ENCODE peak calls at places on chromosomes 7 and 10, in eight cellular contexts. One of them, this sample, is unnamed.

GRCh38 chr7:18756378-18757050 is 261.0 kb downstream of the HDAC9 start:
- DNase-seq in K562: no peak
- DNase-seq in esophagus squamous epithelium: no peak
- DNase-seq in stomach: no peak
- DNase-seq in uterus: no peak
- DNase-seq in body of pancreas: no peak
- DNase-seq in heart left ventricle: no peak
- DNase-seq in ovary: no peak
- DNase-seq in this sample: no peak

GRCh38 chr10:110007171-110007700 is 548 bp upstream of the ADD3 start:
- DNase-seq in esophagus squamous epithelium: peak; percentile 41
- DNase-seq in heart left ventricle: peak; percentile 82
- DNase-seq in stomach: no peak
- DNase-seq in K562: peak; percentile 53
- DNase-seq in uterus: no peak
- DNase-seq in body of pancreas: no peak
- DNase-seq in ovary: no peak
- DNase-seq in this sample: no peak

GRCh38 chr10:21526952-21527633 is 1.6 kb upstream of the SKIDA1 start:
- DNase-seq in K562: peak; percentile 68
- DNase-seq in stomach: peak; percentile 54
- DNase-seq in esophagus squamous epithelium: no peak
- DNase-seq in heart left ventricle: peak; percentile 87
- DNase-seq in uterus: peak; percentile 71
- DNase-seq in ovary: peak; percentile 65
- DNase-seq in body of pancreas: peak; percentile 60
- DNase-seq in this sample: peak; percentile 66

GRCh38 chr10:18577823-18578685 is 73.3 kb downstream of the NSUN6 start:
- DNase-seq in body of pancreas: no peak
- DNase-seq in ovary: no peak
- DNase-seq in uterus: no peak
- DNase-seq in K562: no peak
- DNase-seq in stomach: no peak
- DNase-seq in esophagus squamous epithelium: no peak
- DNase-seq in heart left ventricle: no peak
- DNase-seq in this sample: no peak

GRCh38 chr10:110340821-110341220 is 36.1 kb upstream of the SMNDC1 start:
- DNase-seq in K562: no peak
- DNase-seq in body of pancreas: no peak
- DNase-seq in uterus: no peak
- DNase-seq in stomach: no peak
- DNase-seq in esophagus squamous epithelium: no peak
- DNase-seq in ovary: no peak
- DNase-seq in heart left ventricle: no peak
- DNase-seq in this sample: no peak

GRCh38 chr7:18667466-18667865 is 171.9 kb downstream of the HDAC9 start:
- DNase-seq in esophagus squamous epithelium: no peak
- DNase-seq in uterus: no peak
- DNase-seq in K562: no peak
- DNase-seq in ovary: no peak
- DNase-seq in heart left ventricle: no peak
- DNase-seq in body of pancreas: no peak
- DNase-seq in stomach: no peak
- DNase-seq in this sample: no peak

GRCh38 chr7:89049043-89049442 is 253.5 kb upstream of the TEX47 start:
- DNase-seq in K562: no peak
- DNase-seq in uterus: no peak
- DNase-seq in stomach: no peak
- DNase-seq in esophagus squamous epithelium: no peak
- DNase-seq in body of pancreas: no peak
- DNase-seq in ovary: no peak
- DNase-seq in heart left ventricle: no peak
- DNase-seq in this sample: no peak

GRCh38 chr7:149459540-149460433 is 1.1 kb downstream of the ZNF777 start:
- DNase-seq in body of pancreas: no peak
- DNase-seq in heart left ventricle: no peak
- DNase-seq in uterus: no peak
- DNase-seq in K562: peak; percentile 79
- DNase-seq in stomach: no peak
- DNase-seq in esophagus squamous epithelium: no peak
- DNase-seq in ovary: no peak
- DNase-seq in this sample: no peak

GRCh38 chr7:12954374-12954773 is 266.9 kb downstream of the ARL4A start:
- DNase-seq in K562: no peak
- DNase-seq in heart left ventricle: no peak
- DNase-seq in esophagus squamous epithelium: no peak
- DNase-seq in ovary: no peak
- DNase-seq in body of pancreas: no peak
- DNase-seq in stomach: no peak
- DNase-seq in uterus: no peak
- DNase-seq in this sample: no peak

GRCh38 chr7:29013931-29014330 is 55.8 kb upstream of the TRIL start:
- DNase-seq in esophagus squamous epithelium: no peak
- DNase-seq in K562: no peak
- DNase-seq in ovary: no peak
- DNase-seq in heart left ventricle: no peak
- DNase-seq in stomach: no peak
- DNase-seq in uterus: no peak
- DNase-seq in body of pancreas: no peak
- DNase-seq in this sample: no peak

GRCh38 chr7:13309535-13309934 is 622.1 kb downstream of the ARL4A start:
- DNase-seq in stomach: no peak
- DNase-seq in K562: no peak
- DNase-seq in uterus: no peak
- DNase-seq in body of pancreas: no peak
- DNase-seq in ovary: no peak
- DNase-seq in esophagus squamous epithelium: no peak
- DNase-seq in heart left ventricle: no peak
- DNase-seq in this sample: no peak

GRCh38 chr10:5591336-5591824 is 66.6 kb downstream of the CALML3 start:
- DNase-seq in body of pancreas: no peak
- DNase-seq in K562: no peak
- DNase-seq in stomach: no peak
- DNase-seq in heart left ventricle: no peak
- DNase-seq in uterus: no peak
- DNase-seq in ovary: no peak
- DNase-seq in esophagus squamous epithelium: no peak
- DNase-seq in this sample: no peak

GRCh38 chr7:154242709-154243108 is 190.5 kb downstream of the DPP6 start:
- DNase-seq in uterus: no peak
- DNase-seq in stomach: no peak
- DNase-seq in K562: no peak
- DNase-seq in ovary: no peak
- DNase-seq in heart left ventricle: no peak
- DNase-seq in body of pancreas: no peak
- DNase-seq in esophagus squamous epithelium: no peak
- DNase-seq in this sample: no peak

GRCh38 chr10:77041636-77042258 is 595.9 kb downstream of the KCNMA1 start:
- DNase-seq in ovary: no peak
- DNase-seq in K562: no peak
- DNase-seq in heart left ventricle: no peak
- DNase-seq in esophagus squamous epithelium: no peak
- DNase-seq in stomach: no peak
- DNase-seq in body of pancreas: no peak
- DNase-seq in uterus: no peak
- DNase-seq in this sample: peak; percentile 25

GRCh38 chr7:111735661-111736323 is 173.5 kb upstream of the IMMP2L start:
- DNase-seq in K562: peak; percentile 87
- DNase-seq in esophagus squamous epithelium: no peak
- DNase-seq in ovary: peak; percentile 22
- DNase-seq in heart left ventricle: no peak
- DNase-seq in uterus: peak; percentile 40
- DNase-seq in stomach: peak; percentile 47
- DNase-seq in body of pancreas: peak; percentile 59
- DNase-seq in this sample: peak; percentile 35

GRCh38 chr10:105586451-105587098 is 945.5 kb downstream of the SORCS3 start:
- DNase-seq in uterus: no peak
- DNase-seq in esophagus squamous epithelium: no peak
- DNase-seq in ovary: no peak
- DNase-seq in stomach: no peak
- DNase-seq in heart left ventricle: no peak
- DNase-seq in K562: no peak
- DNase-seq in body of pancreas: no peak
- DNase-seq in this sample: no peak

GRCh38 chr10:77949167-77949566 is 22.6 kb upstream of the DLG5 start:
- DNase-seq in uterus: peak; percentile 31
- DNase-seq in body of pancreas: no peak
- DNase-seq in ovary: no peak
- DNase-seq in K562: no peak
- DNase-seq in stomach: no peak
- DNase-seq in heart left ventricle: no peak
- DNase-seq in esophagus squamous epithelium: no peak
- DNase-seq in this sample: no peak

GRCh38 chr7:30799206-30799975 is 28.2 kb downstream of the MINDY4 start:
- DNase-seq in K562: no peak
- DNase-seq in esophagus squamous epithelium: no peak
- DNase-seq in heart left ventricle: no peak
- DNase-seq in body of pancreas: no peak
- DNase-seq in stomach: no peak
- DNase-seq in uterus: peak; percentile 61
- DNase-seq in ovary: no peak
- DNase-seq in this sample: no peak

GRCh38 chr7:50149364-50149763 is 56.3 kb upstream of the ZPBP start:
- DNase-seq in body of pancreas: no peak
- DNase-seq in ovary: no peak
- DNase-seq in esophagus squamous epithelium: no peak
- DNase-seq in heart left ventricle: no peak
- DNase-seq in stomach: no peak
- DNase-seq in K562: no peak
- DNase-seq in uterus: no peak
- DNase-seq in this sample: no peak

GRCh38 chr7:151439855-151440798 is at the start of gene CRYGN:
- DNase-seq in ovary: no peak
- DNase-seq in stomach: no peak
- DNase-seq in K562: no peak
- DNase-seq in body of pancreas: no peak
- DNase-seq in heart left ventricle: no peak
- DNase-seq in esophagus squamous epithelium: no peak
- DNase-seq in uterus: no peak
- DNase-seq in this sample: peak; percentile 84

GRCh38 chr7:134873253-134873652 is 93.8 kb downstream of the CALD1 start:
- DNase-seq in K562: no peak
- DNase-seq in esophagus squamous epithelium: no peak
- DNase-seq in ovary: no peak
- DNase-seq in heart left ventricle: no peak
- DNase-seq in uterus: no peak
- DNase-seq in body of pancreas: no peak
- DNase-seq in stomach: no peak
- DNase-seq in this sample: no peak

GRCh38 chr10:6737080-6737641 is 157.1 kb upstream of the PRKCQ start:
- DNase-seq in uterus: no peak
- DNase-seq in stomach: no peak
- DNase-seq in esophagus squamous epithelium: no peak
- DNase-seq in ovary: no peak
- DNase-seq in heart left ventricle: no peak
- DNase-seq in K562: no peak
- DNase-seq in body of pancreas: no peak
- DNase-seq in this sample: peak; percentile 15

GRCh38 chr10:6741561-6741960 is 161.5 kb upstream of the PRKCQ start:
- DNase-seq in stomach: no peak
- DNase-seq in K562: no peak
- DNase-seq in esophagus squamous epithelium: no peak
- DNase-seq in heart left ventricle: no peak
- DNase-seq in ovary: no peak
- DNase-seq in body of pancreas: no peak
- DNase-seq in uterus: no peak
- DNase-seq in this sample: no peak

GRCh38 chr10:6739530-6740174 is 159.6 kb upstream of the PRKCQ start:
- DNase-seq in body of pancreas: no peak
- DNase-seq in esophagus squamous epithelium: no peak
- DNase-seq in stomach: no peak
- DNase-seq in ovary: no peak
- DNase-seq in K562: no peak
- DNase-seq in heart left ventricle: no peak
- DNase-seq in uterus: no peak
- DNase-seq in this sample: no peak

GRCh38 chr10:6737758-6738463 is 157.8 kb upstream of the PRKCQ start:
- DNase-seq in K562: no peak
- DNase-seq in body of pancreas: no peak
- DNase-seq in stomach: no peak
- DNase-seq in ovary: no peak
- DNase-seq in heart left ventricle: no peak
- DNase-seq in uterus: no peak
- DNase-seq in esophagus squamous epithelium: no peak
- DNase-seq in this sample: no peak

GRCh38 chr10:6738464-6738824 is 158.4 kb upstream of the PRKCQ start:
- DNase-seq in ovary: no peak
- DNase-seq in stomach: no peak
- DNase-seq in K562: no peak
- DNase-seq in body of pancreas: no peak
- DNase-seq in heart left ventricle: no peak
- DNase-seq in esophagus squamous epithelium: no peak
- DNase-seq in uterus: no peak
- DNase-seq in this sample: no peak
- H3K4me3 ChIP-seq in ovary: no peak overlapping the region
- H3K4me3 ChIP-seq in stomach: no peak overlapping the region
- H3K4me3 ChIP-seq in K562: no peak overlapping the region
- H3K4me3 ChIP-seq in body of pancreas: no peak overlapping the region
- H3K4me3 ChIP-seq in heart left ventricle: no peak overlapping the region
- H3K4me3 ChIP-seq in esophagus squamous epithelium: peak overlapping the region; percentile 14
- H3K4me3 ChIP-seq in uterus: no peak overlapping the region
- H3K4me3 ChIP-seq in this sample: no peak overlapping the region

DNA sequence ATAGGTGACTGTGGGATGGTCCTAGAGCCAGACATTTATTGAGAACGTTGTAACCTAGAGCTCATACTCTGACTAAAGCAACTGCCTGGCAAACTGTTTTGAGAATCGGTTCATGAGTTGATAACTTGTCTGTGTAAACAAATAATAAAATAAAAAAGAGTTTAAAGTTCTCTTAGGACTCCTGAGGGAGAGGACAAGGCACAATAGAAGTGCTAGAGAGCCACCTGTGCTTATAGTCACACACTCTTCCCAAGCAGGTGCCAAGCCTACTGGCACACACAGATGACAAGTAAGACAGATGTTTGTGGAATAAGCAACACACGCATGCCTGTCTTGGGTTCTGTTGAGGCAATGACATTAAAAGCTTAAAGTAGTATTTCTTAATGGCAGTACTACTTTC is 7.9 kb downstream of the EDRF1 start:
- DNase-seq in ovary: no peak
- DNase-seq in uterus: no peak
- DNase-seq in heart left ventricle: no peak
- DNase-seq in K562: no peak
- DNase-seq in esophagus squamous epithelium: no peak
- DNase-seq in body of pancreas: no peak
- DNase-seq in stomach: no peak
- DNase-seq in this sample: no peak
- H3K36me3 ChIP-seq in ovary: no peaks in the 10 kb centered on the region
- H3K36me3 ChIP-seq in uterus: no peaks in the 10 kb centered on the region
- H3K36me3 ChIP-seq in heart left ventricle: peaks cover 100% of the 10 kb centered on the region
- H3K36me3 ChIP-seq in K562: peaks cover 92% of the 10 kb centered on the region
- H3K36me3 ChIP-seq in esophagus squamous epithelium: peaks cover 48% of the 10 kb centered on the region
- H3K36me3 ChIP-seq in body of pancreas: peaks cover 30% of the 10 kb centered on the region
- H3K36me3 ChIP-seq in stomach: peaks cover 99% of the 10 kb centered on the region
- H3K36me3 ChIP-seq in this sample: peaks cover 86% of the 10 kb centered on the region

GRCh38 chr7:99374121-99375064 is at the start of gene ARPC1B:
- DNase-seq in stomach: peak; percentile 87
- DNase-seq in esophagus squamous epithelium: peak; percentile 39
- DNase-seq in uterus: peak; percentile 75
- DNase-seq in ovary: peak; percentile 67
- DNase-seq in body of pancreas: peak; percentile 82
- DNase-seq in K562: peak; percentile 99
- DNase-seq in heart left ventricle: peak; percentile 93
- DNase-seq in this sample: peak; percentile 95
- TF ChIP-seq POLR2A in stomach: no peak
- TF ChIP-seq POLR2A in esophagus squamous epithelium: no peak
- TF ChIP-seq POLR2A in uterus: peak; percentile 38
- TF ChIP-seq POLR2A in ovary: no peak
- TF ChIP-seq POLR2A in body of pancreas: peak; percentile 25
- TF ChIP-seq POLR2A in K562: peak; percentile 84
- TF ChIP-seq POLR2A in heart left ventricle: peak; percentile 55
- TF ChIP-seq POLR2A in this sample: no peak

GRCh38 chr10:88107296-88107695 is 243.9 kb downstream of the PTEN start:
- DNase-seq in K562: no peak
- DNase-seq in stomach: no peak
- DNase-seq in heart left ventricle: no peak
- DNase-seq in uterus: no peak
- DNase-seq in ovary: no peak
- DNase-seq in esophagus squamous epithelium: no peak
- DNase-seq in body of pancreas: no peak
- DNase-seq in this sample: no peak
- H3K4me3 ChIP-seq in K562: no peak overlapping the region
- H3K4me3 ChIP-seq in stomach: no peak overlapping the region
- H3K4me3 ChIP-seq in heart left ventricle: no peak overlapping the region
- H3K4me3 ChIP-seq in uterus: no peak overlapping the region
- H3K4me3 ChIP-seq in ovary: no peak overlapping the region
- H3K4me3 ChIP-seq in esophagus squamous epithelium: no peak overlapping the region
- H3K4me3 ChIP-seq in body of pancreas: no peak overlapping the region
- H3K4me3 ChIP-seq in this sample: no peak overlapping the region

This sample was measured in upper lobe of left lung.